ENCODE peak calls at places on chromosomes 7 and 10, in ten cellular contexts. Z, R, A, O, N, V, I, D, B and M are unnamed samples.

GRCh38 chr7:1741751-1742554 is 71.9 kb downstream of the ELFN1 start:
- DNase-seq in I (no peak), B (no peak), N (no peak), Z (no peak), O (peak; percentile 26), V (no peak), A (no peak), D (peak; percentile 8), R (no peak), M (no peak)

GRCh38 chr10:109018892-109019507 is 904.3 kb downstream of the XPNPEP1 start:
- DNase-seq in D (no peak), A (no peak), I (no peak), O (no peak), Z (no peak), R (peak; percentile 8), V (peak; percentile 20), B (no peak), N (no peak), M (no peak)

GRCh38 chr7:2037301-2037804 is 195.4 kb downstream of the MAD1L1 start:
- DNase-seq in D (no peak), N (no peak), R (peak; percentile 53), B (no peak), A (no peak), O (peak; percentile 66), Z (no peak), I (no peak), V (no peak), M (no peak)

GRCh38 chr7:8762803-8763202 is 329.4 kb downstream of the NXPH1 start:
- DNase-seq in D (no peak), A (no peak), I (no peak), N (no peak), B (no peak), R (no peak), V (no peak), O (no peak), Z (no peak), M (no peak)

GRCh38 chr7:27168265-27168947 is 3.1 kb upstream of the HOXA9 start:
- DNase-seq in R (peak; percentile 86), Z (no peak), O (no peak), A (no peak), D (no peak), V (no peak), B (no peak), I (no peak), N (no peak), M (no peak)

GRCh38 chr10:69383485-69384089 is 33.1 kb downstream of the TACR2 start:
- DNase-seq in O (no peak), D (no peak), V (no peak), I (no peak), R (peak; percentile 86), Z (no peak), B (peak; percentile 28), N (no peak), A (peak; percentile 22), M (no peak)

GRCh38 chr10:109892087-109892486 is 31.2 kb downstream of the XPNPEP1 start:
- DNase-seq in V (no peak), R (no peak), Z (no peak), O (no peak), A (no peak), D (no peak), I (no peak), N (peak; percentile 38), B (no peak), M (no peak)

GRCh38 chr10:88104213-88104612 is 240.8 kb downstream of the PTEN start:
- DNase-seq in O (no peak), Z (no peak), N (no peak), A (no peak), R (peak; percentile 55), D (no peak), B (no peak), V (no peak), I (no peak), M (no peak)

GRCh38 chr10:110833234-110833940 is 38.3 kb upstream of the PDCD4 start:
- DNase-seq in O (no peak), D (no peak), V (no peak), Z (no peak), B (no peak), I (no peak), R (no peak), A (no peak), N (peak; percentile 50), M (no peak)

GRCh38 chr10:34808789-34809745 is 6.0 kb downstream of the PARD3 start:
- DNase-seq in R (peak; percentile 36), A (peak; percentile 60), V (no peak), O (no peak), Z (no peak), B (peak; percentile 10), I (peak; percentile 42), N (no peak), D (no peak), M (no peak)

GRCh38 chr7:80677629-80678028 is 39.2 kb downstream of the CD36 start:
- DNase-seq in V (no peak), B (no peak), I (no peak), A (no peak), R (no peak), Z (no peak), D (no peak), N (no peak), O (no peak), M (no peak)

GRCh38 chr7:42770106-42770505 is 141.8 kb downstream of the C7orf25 start:
- DNase-seq in D (no peak), B (no peak), I (no peak), V (no peak), A (no peak), O (no peak), N (no peak), R (no peak), Z (no peak), M (no peak)